ENCODE peak calls at places on chromosomes 12 and 14, in seven cellular contexts. U is fibroblast of the aortic adventitia; C is lung; M is psoas muscle; F is CD8-positive, alpha-beta T cell; Y is GM06990; A is CD8-positive, alpha-beta memory T cell. T is an unnamed sample.

GRCh38 chr12:14995583-14996425 is 23.0 kb downstream of the PDE6H start:
- DNase-seq in M (no peak), Y (peak), U (peak), C (no peak), A (peak), F (no peak), T (no peak)

GRCh38 chr14:69079188-69079742 is 73.7 kb downstream of the DCAF5 start:
- DNase-seq in M (no peak), Y (no peak), A (no peak), F (no peak), C (no peak), U (peak), T (no peak)

GRCh38 chr12:106581543-106582263 is 1.1 kb upstream of the RFX4 start:
- DNase-seq in A (no peak), U (no peak), M (no peak), F (no peak), Y (no peak), C (no peak), T (no peak)

GRCh38 chr12:104243551-104243950 is 28.0 kb downstream of the TXNRD1 start:
- DNase-seq in A (no peak), U (no peak), C (no peak), Y (no peak), F (no peak), M (no peak), T (no peak)

GRCh38 chr12:92745874-92746553 is 43.2 kb downstream of the PLEKHG7 start:
- DNase-seq in F (no peak), C (peak), U (peak), A (no peak), Y (no peak), M (peak), T (peak)

GRCh38 chr12:40287369-40287975 is 62.7 kb downstream of the LRRK2 start:
- DNase-seq in F (no peak), Y (no peak), C (no peak), A (no peak), M (no peak), U (no peak), T (no peak)

GRCh38 chr14:56217380-56218045 is 99.3 kb downstream of the PELI2 start:
- DNase-seq in F (no peak), C (no peak), A (no peak), Y (no peak), M (no peak), U (no peak), T (no peak)

GRCh38 chr14:43155924-43156323 is 1351.2 kb downstream of the FSCB start:
- DNase-seq in Y (no peak), U (no peak), C (no peak), A (no peak), F (no peak), M (no peak), T (no peak)

GRCh38 chr12:8145754-8146415 is 10.9 kb upstream of the ZNF705A start:
- DNase-seq in F (no peak), C (peak), U (peak), Y (no peak), M (peak), A (no peak), T (no peak)

GRCh38 chr14:93317836-93318807 is 14.7 kb downstream of the BTBD7 start:
- DNase-seq in M (no peak), F (no peak), Y (no peak), U (peak), A (no peak), C (no peak), T (no peak)

GRCh38 chr12:87809916-87810315 is 219.3 kb downstream of the C12orf50 start:
- DNase-seq in Y (no peak), M (no peak), F (no peak), C (no peak), A (no peak), U (peak), T (no peak)

DNA sequence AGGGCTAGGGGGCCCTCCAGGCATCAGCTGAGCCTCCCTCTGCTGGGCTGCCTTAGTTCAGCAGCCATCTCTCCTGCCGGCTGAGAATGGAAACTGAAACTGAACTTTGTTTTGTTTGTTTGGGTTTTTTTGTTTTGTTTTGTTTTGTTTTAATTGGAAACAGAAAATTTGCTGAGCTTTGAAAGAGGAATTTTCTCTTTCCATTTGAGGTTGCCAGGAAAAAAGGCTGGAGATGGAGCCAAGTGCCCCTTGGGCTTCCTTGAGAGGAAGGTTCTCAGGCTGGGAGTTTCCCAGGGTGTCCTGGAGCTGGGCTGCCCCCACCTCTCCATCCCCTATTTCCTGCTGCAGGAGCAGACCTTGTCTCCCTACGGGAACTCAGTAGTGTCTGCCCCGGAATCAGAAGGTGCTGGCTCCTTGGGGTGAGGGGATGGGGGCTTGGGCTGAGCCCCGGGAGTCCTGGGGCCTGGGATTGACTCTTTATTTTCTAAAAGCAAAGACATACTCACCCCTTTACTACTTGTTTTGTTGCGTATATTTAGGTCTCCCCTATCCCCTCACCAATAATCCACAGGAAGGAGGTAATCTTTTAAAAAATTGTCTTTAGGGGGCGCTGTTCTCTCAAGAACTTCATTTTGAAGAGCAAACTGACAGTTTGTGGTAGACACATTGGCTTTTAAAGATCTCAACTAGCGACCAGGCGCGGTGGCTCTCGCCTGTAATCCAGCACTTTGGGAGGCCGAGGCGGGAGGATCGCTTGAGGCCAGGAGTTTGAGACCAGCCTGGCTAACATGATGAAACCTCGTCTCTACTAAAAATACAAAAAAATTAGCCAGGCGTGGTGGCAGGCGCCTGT is 21.3 kb upstream of the OASL start:
- DNase-seq in M (no peak), Y (peak), A (peak), F (peak), C (no peak), U (peak), T (peak)
- H3K4me3 ChIP-seq in M (peak), Y (peak), A (peak), F (peak), C (no peak), U (peak), T (peak)

DNA sequence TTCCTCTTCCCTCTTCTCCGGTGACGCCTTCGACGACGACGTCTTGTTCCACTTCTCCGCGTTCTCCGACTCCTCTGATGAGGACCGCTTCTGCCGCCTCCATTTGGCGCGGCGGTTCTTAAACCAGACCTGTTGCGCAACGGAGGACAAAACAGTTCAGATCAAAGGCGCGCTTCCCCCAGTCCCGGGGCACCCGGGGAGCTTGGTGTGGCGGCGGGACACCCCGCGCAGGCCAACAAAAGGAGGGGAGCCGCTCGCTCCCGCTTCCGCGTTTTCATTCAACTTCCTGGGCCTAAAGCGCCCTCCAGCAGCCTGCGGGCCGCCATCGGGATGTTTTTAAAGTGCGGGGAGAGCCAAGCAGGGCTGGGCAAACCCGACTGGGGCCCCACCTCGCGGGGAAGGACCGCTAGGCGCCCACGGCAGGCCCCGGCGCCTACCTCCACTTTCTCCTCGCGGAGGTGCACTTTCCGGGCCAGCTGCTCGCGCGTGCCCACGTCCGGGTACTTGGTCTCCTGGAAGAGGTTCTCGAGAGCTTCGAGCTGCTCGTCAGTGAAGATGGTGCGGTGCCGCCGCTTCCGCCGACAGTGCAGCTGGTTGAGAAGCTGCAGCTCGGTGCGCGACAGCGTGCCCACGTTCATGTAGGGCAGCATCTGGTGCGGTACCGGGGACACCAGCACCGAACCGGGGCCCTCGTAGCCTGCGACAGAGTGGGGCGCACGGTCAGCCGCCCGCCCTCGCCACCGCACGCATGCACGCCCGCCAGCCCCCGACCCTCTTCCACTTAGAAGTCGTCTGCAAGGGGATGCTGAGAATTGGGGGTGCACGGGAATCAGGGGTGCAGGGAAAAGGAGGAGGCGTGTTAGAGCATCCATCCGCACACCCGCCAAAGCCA is 1.1 kb downstream of the GSC start:
- DNase-seq in F (no peak), C (no peak), A (no peak), M (peak), U (no peak), Y (no peak), T (no peak)
- H3K4me3 ChIP-seq in F (peak), C (no peak), A (no peak), M (peak), U (peak), Y (no peak), T (peak)

GRCh38 chr14:105166571-105167302 is 1.8 kb downstream of the JAG2 start:
- DNase-seq in C (no peak), U (no peak), A (no peak), F (no peak), M (no peak), Y (no peak), T (no peak)

GRCh38 chr14:105167303-105168092 is 1.1 kb downstream of the JAG2 start:
- DNase-seq in U (no peak), Y (peak), F (no peak), A (no peak), C (no peak), M (peak), T (no peak)

GRCh38 chr14:105168093-105168420 is 519 bp downstream of the JAG2 start:
- DNase-seq in U (no peak), F (no peak), C (no peak), Y (no peak), M (no peak), A (no peak), T (no peak)

GRCh38 chr14:105165134-105165704 is 3.4 kb downstream of the JAG2 start:
- DNase-seq in F (no peak), Y (no peak), M (no peak), C (no peak), U (no peak), A (no peak), T (no peak)

DNA sequence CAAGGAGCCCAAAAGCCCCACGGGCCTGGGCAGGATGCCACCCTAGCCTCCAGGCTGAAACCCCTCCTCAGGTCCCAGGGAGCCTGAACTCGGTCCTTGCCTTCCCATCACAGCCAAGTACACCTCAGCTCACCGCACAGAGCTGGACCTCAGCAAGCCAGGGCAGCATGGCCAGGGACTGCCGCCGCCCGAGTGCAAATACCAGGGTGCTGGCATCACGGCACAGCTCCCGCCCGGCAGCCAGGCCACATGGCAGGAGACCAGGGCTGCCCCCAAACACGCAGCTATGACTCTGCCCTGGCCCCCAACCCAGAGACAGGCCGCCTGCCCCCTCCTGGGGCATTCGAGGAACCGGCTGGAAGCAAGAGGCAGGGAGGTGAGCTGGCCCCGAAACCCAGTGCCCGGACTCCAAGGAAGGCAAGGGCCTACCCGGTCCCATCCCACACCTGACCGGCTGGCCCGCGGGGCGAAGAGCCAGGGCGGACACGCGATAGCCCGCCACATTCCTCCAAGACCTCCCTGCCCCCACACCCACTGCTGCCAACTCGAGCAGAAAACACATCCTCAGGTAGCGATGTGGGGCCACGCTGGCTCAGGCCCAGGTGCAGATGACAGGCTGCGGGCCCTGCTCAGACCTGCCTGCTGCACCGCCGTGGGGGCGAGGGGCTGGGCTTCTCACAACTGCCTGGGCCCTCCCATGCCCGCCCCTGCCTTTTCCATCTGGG is 2.7 kb downstream of the JAG2 start:
- DNase-seq in Y (no peak), A (no peak), M (no peak), F (no peak), U (no peak), C (no peak), T (no peak)
- H3K4me3 ChIP-seq in Y (no peak), A (no peak), M (peak), F (no peak), U (no peak), C (no peak), T (no peak)

GRCh38 chr12:51883998-51884675 is 3.8 kb upstream of the ANKRD33 start:
- DNase-seq in U (no peak), C (no peak), A (no peak), Y (no peak), M (no peak), F (no peak), T (no peak)
- H3K4me3 ChIP-seq in U (no peak), C (no peak), A (no peak), Y (no peak), M (no peak), F (no peak), T (no peak)

GRCh38 chr14:39432619-39433451 is 602 bp upstream of the FBXO33 start:
- DNase-seq in A (no peak), C (peak), U (peak), F (peak), Y (peak), M (peak), T (peak)
- H3K4me3 ChIP-seq in A (peak), C (peak), U (peak), F (peak), Y (peak), M (peak), T (peak)

GRCh38 chr14:103714063-103714724 is 1.1 kb downstream of the XRCC3 start:
- DNase-seq in Y (no peak), U (no peak), C (no peak), M (no peak), A (no peak), F (no peak), T (no peak)
- H3K4me3 ChIP-seq in Y (peak), U (peak), C (no peak), M (peak), A (peak), F (peak), T (no peak)

GRCh38 chr14:102593841-102594170 is 1.4 kb downstream of the RCOR1 start:
- DNase-seq in M (no peak), C (no peak), A (no peak), Y (no peak), U (peak), F (no peak), T (no peak)
- H3K4me3 ChIP-seq in M (peak), C (peak), A (peak), Y (peak), U (peak), F (peak), T (peak)

T was measured in Peyer's patch.